ENCODE peak calls at places on chromosomes 16 and 17, in six cellular contexts. One of them, this sample, is unnamed.

GRCh38 chr17:58097384-58098088 is 14.3 kb downstream of the DYNLL2 start:
- DNase-seq in right lobe of liver: no peak
- DNase-seq in C1 segment of cervical spinal cord: no peak
- DNase-seq in GM12891: no peak
- DNase-seq in GM03348: no peak
- DNase-seq in HFFc6: no peak
- DNase-seq in this sample: no peak

GRCh38 chr17:75625813-75626486 is 7.3 kb upstream of the SMIM5 start:
- DNase-seq in HFFc6: no peak
- DNase-seq in GM03348: peak; percentile 69
- DNase-seq in C1 segment of cervical spinal cord: peak; percentile 8
- DNase-seq in GM12891: peak; percentile 88
- DNase-seq in right lobe of liver: no peak
- DNase-seq in this sample: no peak

GRCh38 chr16:11318817-11319216 is 26.4 kb upstream of the RMI2 start:
- DNase-seq in HFFc6: no peak
- DNase-seq in GM03348: no peak
- DNase-seq in GM12891: no peak
- DNase-seq in right lobe of liver: no peak
- DNase-seq in C1 segment of cervical spinal cord: no peak
- DNase-seq in this sample: no peak

GRCh38 chr17:9138161-9138717 is 116.9 kb downstream of the NTN1 start:
- DNase-seq in GM12891: no peak
- DNase-seq in right lobe of liver: no peak
- DNase-seq in C1 segment of cervical spinal cord: no peak
- DNase-seq in HFFc6: no peak
- DNase-seq in GM03348: no peak
- DNase-seq in this sample: no peak

GRCh38 chr17:323181-323580 is 29.4 kb downstream of the RPH3AL start:
- DNase-seq in GM03348: no peak
- DNase-seq in HFFc6: no peak
- DNase-seq in right lobe of liver: no peak
- DNase-seq in GM12891: peak; percentile 5
- DNase-seq in C1 segment of cervical spinal cord: no peak
- DNase-seq in this sample: no peak

GRCh38 chr16:8919089-8919933 is 37.2 kb downstream of the LITAFD start:
- DNase-seq in HFFc6: no peak
- DNase-seq in C1 segment of cervical spinal cord: no peak
- DNase-seq in right lobe of liver: no peak
- DNase-seq in GM12891: no peak
- DNase-seq in GM03348: no peak
- DNase-seq in this sample: no peak

GRCh38 chr16:11145173-11145820 is 110.7 kb downstream of the SOCS1 start:
- DNase-seq in right lobe of liver: no peak
- DNase-seq in C1 segment of cervical spinal cord: no peak
- DNase-seq in GM03348: peak; percentile 55
- DNase-seq in GM12891: no peak
- DNase-seq in HFFc6: no peak
- DNase-seq in this sample: no peak

GRCh38 chr17:72657467-72658317 is 434.8 kb downstream of the SLC39A11 start:
- DNase-seq in right lobe of liver: no peak
- DNase-seq in C1 segment of cervical spinal cord: no peak
- DNase-seq in GM12891: no peak
- DNase-seq in HFFc6: no peak
- DNase-seq in GM03348: no peak
- DNase-seq in this sample: no peak

GRCh38 chr17:65046236-65046635 is 10.3 kb downstream of the GNA13 start:
- DNase-seq in GM03348: no peak
- DNase-seq in HFFc6: no peak
- DNase-seq in GM12891: no peak
- DNase-seq in right lobe of liver: no peak
- DNase-seq in C1 segment of cervical spinal cord: no peak
- DNase-seq in this sample: no peak

GRCh38 chr17:12800855-12801365 is 11.6 kb downstream of the ARHGAP44 start:
- DNase-seq in HFFc6: no peak
- DNase-seq in right lobe of liver: no peak
- DNase-seq in GM12891: no peak
- DNase-seq in GM03348: no peak
- DNase-seq in C1 segment of cervical spinal cord: no peak
- DNase-seq in this sample: no peak

This sample was measured in coronary artery.